ENCODE peak calls at places on chromosomes 12 and 14, in eight cellular contexts. H, Y, D, E, U, W, F and J are unnamed samples.

GRCh38 chr12:54956322-54956721 is 28.2 kb downstream of the TESPA1 start:
- DNase-seq in H (no peak), Y (no peak), D (no peak), E (no peak), U (no peak), W (no peak), F (no peak), J (no peak)

GRCh38 chr12:79451988-79452387 is 238.8 kb downstream of the PAWR start:
- DNase-seq in H (no peak), Y (peak; percentile 86), D (no peak), E (no peak), U (peak; percentile 59), W (no peak), F (peak; percentile 92), J (no peak)

GRCh38 chr12:87827638-87828264 is 201.4 kb downstream of the C12orf50 start:
- DNase-seq in H (no peak), Y (peak; percentile 61), D (no peak), E (no peak), U (no peak), W (no peak), F (no peak), J (no peak)

GRCh38 chr14:95487669-95488084 is 28.8 kb downstream of the SYNE3 start:
- DNase-seq in H (no peak), Y (no peak), D (no peak), E (no peak), U (no peak), W (no peak), F (no peak), J (no peak)

GRCh38 chr14:63209160-63209559 is 4.9 kb downstream of the RHOJ start:
- DNase-seq in H (no peak), Y (no peak), D (no peak), E (no peak), U (no peak), W (no peak), F (no peak), J (no peak)

GRCh38 chr14:95068521-95068920 is 88.8 kb downstream of the DICER1 start:
- DNase-seq in H (no peak), Y (no peak), D (no peak), E (no peak), U (no peak), W (no peak), F (no peak), J (no peak)

GRCh38 chr12:587551-588322 is 75.5 kb downstream of the NINJ2 start:
- DNase-seq in H (no peak), Y (no peak), D (no peak), E (no peak), U (no peak), W (no peak), F (no peak), J (no peak)

GRCh38 chr14:21071225-21072041 is 1.3 kb downstream of the ARHGEF40 start:
- DNase-seq in H (peak; percentile 40), Y (peak; percentile 93), D (peak; percentile 19), E (peak; percentile 85), U (peak; percentile 71), W (peak; percentile 62), F (peak; percentile 91), J (peak; percentile 81)

GRCh38 chr14:100072783-100073346 is 7.6 kb downstream of the EVL start:
- DNase-seq in H (no peak), Y (no peak), D (peak; percentile 59), E (peak; percentile 86), U (no peak), W (no peak), F (no peak), J (no peak)

GRCh38 chr12:98238513-98238912 is 276.9 kb upstream of the TMPO start:
- DNase-seq in H (no peak), Y (peak; percentile 62), D (no peak), E (no peak), U (no peak), W (no peak), F (peak; percentile 28), J (no peak)

GRCh38 chr14:59293934-59294661 is 105.6 kb downstream of the DAAM1 start:
- DNase-seq in H (no peak), Y (peak; percentile 88), D (no peak), E (no peak), U (no peak), W (no peak), F (no peak), J (no peak)

GRCh38 chr14:60328588-60328987 is 79.6 kb downstream of the PPM1A start:
- DNase-seq in H (no peak), Y (no peak), D (no peak), E (no peak), U (no peak), W (no peak), F (no peak), J (no peak)

GRCh38 chr12:106910202-106910601 is 45.5 kb upstream of the TMEM263 start:
- DNase-seq in H (no peak), Y (no peak), D (no peak), E (no peak), U (no peak), W (no peak), F (no peak), J (no peak)

GRCh38 chr14:51201890-51202289 is 38.2 kb upstream of the TMX1 start:
- DNase-seq in H (no peak), Y (no peak), D (no peak), E (no peak), U (no peak), W (no peak), F (no peak), J (no peak)

GRCh38 chr12:237026-237815 is 23.3 kb upstream of the SLC6A12 start:
- DNase-seq in H (no peak), Y (no peak), D (no peak), E (no peak), U (no peak), W (no peak), F (no peak), J (no peak)

GRCh38 chr14:96616168-96616681 is 114.0 kb downstream of the PAPOLA start:
- DNase-seq in H (no peak), Y (no peak), D (no peak), E (no peak), U (no peak), W (no peak), F (no peak), J (no peak)

GRCh38 chr12:66203820-66204219 is 14.8 kb downstream of the IRAK3 start:
- DNase-seq in H (no peak), Y (no peak), D (no peak), E (no peak), U (no peak), W (no peak), F (no peak), J (no peak)

GRCh38 chr12:104825408-104825807 is 132.7 kb downstream of the SLC41A2 start:
- DNase-seq in H (no peak), Y (no peak), D (no peak), E (no peak), U (no peak), W (no peak), F (no peak), J (no peak)
- TF ChIP-seq CTCF in H (peak; percentile 18), Y (peak; percentile 17), D (no peak), E (peak; percentile 11), U (no peak), W (peak; percentile 52), F (no peak), J (no peak)

GRCh38 chr12:112524676-112525425 is 106.1 kb downstream of the PTPN11 start:
- DNase-seq in H (no peak), Y (peak; percentile 12), D (no peak), E (no peak), U (no peak), W (no peak), F (no peak), J (no peak)
- TF ChIP-seq CTCF in H (peak; percentile 18), Y (peak; percentile 9), D (no peak), E (no peak), U (no peak), W (peak; percentile 48), F (no peak), J (no peak)

GRCh38 chr12:128693115-128693514 is 130.6 kb downstream of the SLC15A4 start:
- DNase-seq in H (no peak), Y (no peak), D (no peak), E (no peak), U (no peak), W (no peak), F (no peak), J (no peak)
- TF ChIP-seq CTCF in H (no peak), Y (no peak), D (no peak), E (no peak), U (no peak), W (no peak), F (no peak), J (no peak)

DNA sequence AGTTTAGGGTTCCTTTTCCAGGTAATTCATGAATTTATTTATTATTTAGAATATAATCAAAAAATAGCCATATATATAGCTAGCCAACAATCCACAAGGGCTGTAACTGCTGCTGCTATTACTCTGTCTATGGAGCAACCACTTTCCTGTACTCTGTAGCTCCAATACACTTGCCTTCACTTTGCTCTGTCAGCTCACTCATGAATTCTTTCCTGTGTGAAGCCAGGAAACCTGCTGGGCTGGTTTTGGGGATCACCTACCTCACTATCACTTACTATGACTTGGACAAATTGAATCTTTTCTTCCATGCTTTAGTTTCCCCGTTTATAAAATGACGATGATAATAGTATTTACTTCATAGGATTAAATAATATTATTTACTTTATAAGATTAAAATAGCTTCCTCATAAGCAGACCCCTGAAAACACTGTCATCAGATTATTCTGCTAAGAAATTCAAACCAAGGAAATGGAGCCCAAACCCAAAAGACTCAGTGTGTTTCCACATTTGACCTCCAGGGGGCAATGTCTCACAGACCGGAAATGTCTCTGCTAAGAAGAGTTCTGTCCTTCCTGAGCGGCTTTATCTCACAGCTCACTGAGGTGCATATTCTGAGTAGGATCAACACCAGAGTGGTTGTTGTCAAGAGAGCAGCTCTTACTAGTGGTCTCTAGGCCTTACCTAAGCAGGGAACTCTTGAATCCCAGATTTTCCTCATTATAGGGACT is 457.1 kb downstream of the DAD1 start:
- DNase-seq in H (no peak), Y (no peak), D (no peak), E (no peak), U (no peak), W (peak; percentile 40), F (no peak), J (no peak)
- TF ChIP-seq CTCF in H (peak; percentile 49), Y (peak; percentile 44), D (no peak), E (peak; percentile 24), U (no peak), W (peak; percentile 68), F (no peak), J (peak; percentile 69)

GRCh38 chr12:48422060-48422459 is 50.3 kb upstream of the ANP32D start:
- DNase-seq in H (no peak), Y (peak; percentile 15), D (no peak), E (no peak), U (no peak), W (no peak), F (no peak), J (no peak)
- TF ChIP-seq CTCF in H (no peak), Y (no peak), D (no peak), E (no peak), U (no peak), W (no peak), F (no peak), J (no peak)